ENCODE peak calls at places on chromosomes 11 and 22, in eight cellular contexts. One of them, this sample, is unnamed.

GRCh38 chr11:62540804-62541671 is 5.6 kb downstream of the AHNAK start:
- ATAC-seq in left lung: no peak
- ATAC-seq in activated T-cell treated with anti-CD3 and anti-CD28 coated beads, Interleukin-2, amount 50 U/mL, for 4 hours: peak
- ATAC-seq in left ventricle myocardium superior: no peak
- ATAC-seq in pancreas: no peak
- ATAC-seq in upper lobe of right lung: peak
- ATAC-seq in heart left ventricle: peak
- ATAC-seq in GM12878: peak
- ATAC-seq in this sample: no peak

GRCh38 chr11:103970850-103971249 is 65.6 kb upstream of the DDI1 start:
- ATAC-seq in left lung: no peak
- ATAC-seq in activated T-cell treated with anti-CD3 and anti-CD28 coated beads, Interleukin-2, amount 50 U/mL, for 4 hours: no peak
- ATAC-seq in left ventricle myocardium superior: no peak
- ATAC-seq in pancreas: no peak
- ATAC-seq in upper lobe of right lung: no peak
- ATAC-seq in heart left ventricle: no peak
- ATAC-seq in GM12878: peak
- ATAC-seq in this sample: no peak

GRCh38 chr11:115691030-115691429 is 186.8 kb upstream of the CADM1 start:
- ATAC-seq in left lung: no peak
- ATAC-seq in activated T-cell treated with anti-CD3 and anti-CD28 coated beads, Interleukin-2, amount 50 U/mL, for 4 hours: no peak
- ATAC-seq in left ventricle myocardium superior: no peak
- ATAC-seq in pancreas: no peak
- ATAC-seq in upper lobe of right lung: no peak
- ATAC-seq in heart left ventricle: no peak
- ATAC-seq in GM12878: no peak
- ATAC-seq in this sample: no peak

GRCh38 chr11:1129666-1130160 is 28.0 kb upstream of the MUC5AC start:
- ATAC-seq in left lung: no peak
- ATAC-seq in activated T-cell treated with anti-CD3 and anti-CD28 coated beads, Interleukin-2, amount 50 U/mL, for 4 hours: no peak
- ATAC-seq in left ventricle myocardium superior: no peak
- ATAC-seq in pancreas: no peak
- ATAC-seq in upper lobe of right lung: no peak
- ATAC-seq in heart left ventricle: peak
- ATAC-seq in GM12878: no peak
- ATAC-seq in this sample: no peak

GRCh38 chr11:120505801-120506425 is 5.6 kb upstream of the GRIK4 start:
- ATAC-seq in left lung: no peak
- ATAC-seq in activated T-cell treated with anti-CD3 and anti-CD28 coated beads, Interleukin-2, amount 50 U/mL, for 4 hours: no peak
- ATAC-seq in left ventricle myocardium superior: no peak
- ATAC-seq in pancreas: no peak
- ATAC-seq in upper lobe of right lung: no peak
- ATAC-seq in heart left ventricle: no peak
- ATAC-seq in GM12878: no peak
- ATAC-seq in this sample: no peak

GRCh38 chr11:115247404-115247803 is 256.8 kb downstream of the CADM1 start:
- ATAC-seq in left lung: no peak
- ATAC-seq in activated T-cell treated with anti-CD3 and anti-CD28 coated beads, Interleukin-2, amount 50 U/mL, for 4 hours: no peak
- ATAC-seq in left ventricle myocardium superior: no peak
- ATAC-seq in pancreas: no peak
- ATAC-seq in upper lobe of right lung: no peak
- ATAC-seq in heart left ventricle: no peak
- ATAC-seq in GM12878: no peak
- ATAC-seq in this sample: no peak

GRCh38 chr11:129743029-129743846 is 72.4 kb upstream of the TMEM45B start:
- ATAC-seq in left lung: no peak
- ATAC-seq in activated T-cell treated with anti-CD3 and anti-CD28 coated beads, Interleukin-2, amount 50 U/mL, for 4 hours: no peak
- ATAC-seq in left ventricle myocardium superior: no peak
- ATAC-seq in pancreas: no peak
- ATAC-seq in upper lobe of right lung: peak
- ATAC-seq in heart left ventricle: peak
- ATAC-seq in GM12878: no peak
- ATAC-seq in this sample: no peak

GRCh38 chr11:120098503-120099054 is 39.3 kb downstream of the TRIM29 start:
- ATAC-seq in left lung: no peak
- ATAC-seq in activated T-cell treated with anti-CD3 and anti-CD28 coated beads, Interleukin-2, amount 50 U/mL, for 4 hours: no peak
- ATAC-seq in left ventricle myocardium superior: no peak
- ATAC-seq in pancreas: no peak
- ATAC-seq in upper lobe of right lung: no peak
- ATAC-seq in heart left ventricle: no peak
- ATAC-seq in GM12878: no peak
- ATAC-seq in this sample: no peak

GRCh38 chr11:99449345-99449744 is 428.6 kb downstream of the CNTN5 start:
- ATAC-seq in left lung: no peak
- ATAC-seq in activated T-cell treated with anti-CD3 and anti-CD28 coated beads, Interleukin-2, amount 50 U/mL, for 4 hours: no peak
- ATAC-seq in left ventricle myocardium superior: no peak
- ATAC-seq in pancreas: no peak
- ATAC-seq in upper lobe of right lung: no peak
- ATAC-seq in heart left ventricle: no peak
- ATAC-seq in GM12878: no peak
- ATAC-seq in this sample: no peak

GRCh38 chr11:58938398-58938797 is 890 bp upstream of the GLYATL1 start:
- ATAC-seq in left lung: no peak
- ATAC-seq in activated T-cell treated with anti-CD3 and anti-CD28 coated beads, Interleukin-2, amount 50 U/mL, for 4 hours: no peak
- ATAC-seq in left ventricle myocardium superior: no peak
- ATAC-seq in pancreas: no peak
- ATAC-seq in upper lobe of right lung: peak
- ATAC-seq in heart left ventricle: no peak
- ATAC-seq in GM12878: no peak
- ATAC-seq in this sample: no peak

GRCh38 chr11:35629914-35630313 is 11.7 kb downstream of the FJX1 start:
- ATAC-seq in left lung: peak
- ATAC-seq in activated T-cell treated with anti-CD3 and anti-CD28 coated beads, Interleukin-2, amount 50 U/mL, for 4 hours: peak
- ATAC-seq in left ventricle myocardium superior: no peak
- ATAC-seq in pancreas: peak
- ATAC-seq in upper lobe of right lung: peak
- ATAC-seq in heart left ventricle: no peak
- ATAC-seq in GM12878: no peak
- ATAC-seq in this sample: no peak

GRCh38 chr11:119749006-119749565 is 20.1 kb upstream of the NECTIN1 start:
- ATAC-seq in left lung: no peak
- ATAC-seq in activated T-cell treated with anti-CD3 and anti-CD28 coated beads, Interleukin-2, amount 50 U/mL, for 4 hours: no peak
- ATAC-seq in left ventricle myocardium superior: no peak
- ATAC-seq in pancreas: no peak
- ATAC-seq in upper lobe of right lung: no peak
- ATAC-seq in heart left ventricle: no peak
- ATAC-seq in GM12878: no peak
- ATAC-seq in this sample: no peak

GRCh38 chr22:30116362-30117117 is 36.3 kb downstream of the HORMAD2 start:
- ATAC-seq in left lung: peak
- ATAC-seq in activated T-cell treated with anti-CD3 and anti-CD28 coated beads, Interleukin-2, amount 50 U/mL, for 4 hours: peak
- ATAC-seq in left ventricle myocardium superior: no peak
- ATAC-seq in pancreas: no peak
- ATAC-seq in upper lobe of right lung: no peak
- ATAC-seq in heart left ventricle: no peak
- ATAC-seq in GM12878: no peak
- ATAC-seq in this sample: no peak

GRCh38 chr11:131888230-131888826 is 517.9 kb downstream of the NTM start:
- ATAC-seq in left lung: peak
- ATAC-seq in activated T-cell treated with anti-CD3 and anti-CD28 coated beads, Interleukin-2, amount 50 U/mL, for 4 hours: no peak
- ATAC-seq in left ventricle myocardium superior: no peak
- ATAC-seq in pancreas: peak
- ATAC-seq in upper lobe of right lung: no peak
- ATAC-seq in heart left ventricle: no peak
- ATAC-seq in GM12878: no peak
- ATAC-seq in this sample: no peak

GRCh38 chr11:33670250-33671011 is 30.2 kb downstream of the C11orf91 start:
- ATAC-seq in left lung: no peak
- ATAC-seq in activated T-cell treated with anti-CD3 and anti-CD28 coated beads, Interleukin-2, amount 50 U/mL, for 4 hours: peak
- ATAC-seq in left ventricle myocardium superior: no peak
- ATAC-seq in pancreas: no peak
- ATAC-seq in upper lobe of right lung: no peak
- ATAC-seq in heart left ventricle: no peak
- ATAC-seq in GM12878: peak
- ATAC-seq in this sample: no peak

GRCh38 chr11:84924290-84924689 is 702.9 kb downstream of the DLG2 start:
- ATAC-seq in left lung: no peak
- ATAC-seq in activated T-cell treated with anti-CD3 and anti-CD28 coated beads, Interleukin-2, amount 50 U/mL, for 4 hours: no peak
- ATAC-seq in left ventricle myocardium superior: peak
- ATAC-seq in pancreas: no peak
- ATAC-seq in upper lobe of right lung: no peak
- ATAC-seq in heart left ventricle: peak
- ATAC-seq in GM12878: no peak
- ATAC-seq in this sample: no peak

GRCh38 chr11:61851128-61851899 is 23.2 kb downstream of the FADS2 start:
- ATAC-seq in left lung: no peak
- ATAC-seq in activated T-cell treated with anti-CD3 and anti-CD28 coated beads, Interleukin-2, amount 50 U/mL, for 4 hours: no peak
- ATAC-seq in left ventricle myocardium superior: peak
- ATAC-seq in pancreas: no peak
- ATAC-seq in upper lobe of right lung: no peak
- ATAC-seq in heart left ventricle: peak
- ATAC-seq in GM12878: no peak
- ATAC-seq in this sample: no peak

GRCh38 chr11:64245797-64246623 is 733 bp downstream of the PPP1R14B start:
- ATAC-seq in left lung: peak
- ATAC-seq in activated T-cell treated with anti-CD3 and anti-CD28 coated beads, Interleukin-2, amount 50 U/mL, for 4 hours: peak
- ATAC-seq in left ventricle myocardium superior: no peak
- ATAC-seq in pancreas: peak
- ATAC-seq in upper lobe of right lung: no peak
- ATAC-seq in heart left ventricle: no peak
- ATAC-seq in GM12878: no peak
- ATAC-seq in this sample: no peak

GRCh38 chr11:134980819-134981710 is 569.0 kb upstream of the B3GAT1 start:
- ATAC-seq in left lung: no peak
- ATAC-seq in activated T-cell treated with anti-CD3 and anti-CD28 coated beads, Interleukin-2, amount 50 U/mL, for 4 hours: no peak
- ATAC-seq in left ventricle myocardium superior: no peak
- ATAC-seq in pancreas: no peak
- ATAC-seq in upper lobe of right lung: peak
- ATAC-seq in heart left ventricle: no peak
- ATAC-seq in GM12878: no peak
- ATAC-seq in this sample: no peak

GRCh38 chr11:104668797-104669463 is 229.3 kb downstream of the CASP12 start:
- ATAC-seq in left lung: peak
- ATAC-seq in activated T-cell treated with anti-CD3 and anti-CD28 coated beads, Interleukin-2, amount 50 U/mL, for 4 hours: peak
- ATAC-seq in left ventricle myocardium superior: no peak
- ATAC-seq in pancreas: peak
- ATAC-seq in upper lobe of right lung: no peak
- ATAC-seq in heart left ventricle: no peak
- ATAC-seq in GM12878: no peak
- ATAC-seq in this sample: no peak